ENCODE peak calls at places on chromosome 20, in eight cellular contexts. One of them, this sample, is unnamed.
A peak's percentile ranks its signal among the peaks of the same experiment; 100 is the strongest.

GRCh38 chr20:33431797-33432381 is 11.7 kb downstream of the SNTA1 start:
- DNase-seq in retinal pigment epithelial cell: no peak
- DNase-seq in tibial artery: no peak
- DNase-seq in heart left ventricle: peak; percentile 47
- DNase-seq in A549: no peak
- DNase-seq in heart right ventricle: peak; percentile 46
- DNase-seq in BJ: no peak
- DNase-seq in K562: no peak
- DNase-seq in this sample: no peak

GRCh38 chr20:52312131-52312729 is 120.7 kb upstream of the ZFP64 start:
- DNase-seq in retinal pigment epithelial cell: peak; percentile 19
- DNase-seq in tibial artery: no peak
- DNase-seq in heart left ventricle: peak; percentile 25
- DNase-seq in A549: peak; percentile 69
- DNase-seq in heart right ventricle: peak; percentile 40
- DNase-seq in BJ: no peak
- DNase-seq in K562: peak; percentile 61
- DNase-seq in this sample: peak; percentile 67

GRCh38 chr20:58890454-58891075 is 38.0 kb downstream of the GNAS start:
- DNase-seq in retinal pigment epithelial cell: no peak
- DNase-seq in tibial artery: peak; percentile 80
- DNase-seq in heart left ventricle: peak; percentile 90
- DNase-seq in A549: peak; percentile 61
- DNase-seq in heart right ventricle: peak; percentile 83
- DNase-seq in BJ: no peak
- DNase-seq in K562: peak; percentile 67
- DNase-seq in this sample: peak; percentile 83

GRCh38 chr20:23626040-23626620 is 11.6 kb downstream of the CST3 start:
- DNase-seq in retinal pigment epithelial cell: peak; percentile 62
- DNase-seq in tibial artery: peak; percentile 51
- DNase-seq in heart left ventricle: no peak
- DNase-seq in A549: peak; percentile 62
- DNase-seq in heart right ventricle: no peak
- DNase-seq in BJ: no peak
- DNase-seq in K562: peak; percentile 44
- DNase-seq in this sample: peak; percentile 14

GRCh38 chr20:17431621-17432364 is 99.4 kb downstream of the BFSP1 start:
- DNase-seq in retinal pigment epithelial cell: peak; percentile 2
- DNase-seq in tibial artery: no peak
- DNase-seq in heart left ventricle: peak; percentile 30
- DNase-seq in A549: peak; percentile 63
- DNase-seq in heart right ventricle: peak; percentile 36
- DNase-seq in BJ: no peak
- DNase-seq in K562: peak; percentile 61
- DNase-seq in this sample: peak; percentile 24

GRCh38 chr20:44886276-44886671 is 769 bp downstream of the YWHAB start:
- DNase-seq in retinal pigment epithelial cell: no peak
- DNase-seq in tibial artery: no peak
- DNase-seq in heart left ventricle: no peak
- DNase-seq in A549: no peak
- DNase-seq in heart right ventricle: no peak
- DNase-seq in BJ: no peak
- DNase-seq in K562: no peak
- DNase-seq in this sample: no peak

GRCh38 chr20:35497780-35498189 is 31.7 kb downstream of the C20orf173 start:
- DNase-seq in retinal pigment epithelial cell: no peak
- DNase-seq in tibial artery: peak; percentile 52
- DNase-seq in heart left ventricle: peak; percentile 79
- DNase-seq in A549: no peak
- DNase-seq in heart right ventricle: peak; percentile 64
- DNase-seq in BJ: no peak
- DNase-seq in K562: no peak
- DNase-seq in this sample: no peak

GRCh38 chr20:22672191-22672590 is 87.8 kb upstream of the FOXA2 start:
- DNase-seq in retinal pigment epithelial cell: no peak
- DNase-seq in tibial artery: no peak
- DNase-seq in heart left ventricle: no peak
- DNase-seq in A549: no peak
- DNase-seq in heart right ventricle: no peak
- DNase-seq in BJ: no peak
- DNase-seq in K562: no peak
- DNase-seq in this sample: no peak

GRCh38 chr20:888057-888456 is 28.1 kb downstream of the ANGPT4 start:
- DNase-seq in retinal pigment epithelial cell: no peak
- DNase-seq in tibial artery: peak; percentile 40
- DNase-seq in heart left ventricle: no peak
- DNase-seq in A549: no peak
- DNase-seq in heart right ventricle: no peak
- DNase-seq in BJ: no peak
- DNase-seq in K562: no peak
- DNase-seq in this sample: no peak

GRCh38 chr20:35883341-35883777 is 70.9 kb downstream of the SCAND1 start:
- DNase-seq in retinal pigment epithelial cell: no peak
- DNase-seq in tibial artery: no peak
- DNase-seq in heart left ventricle: no peak
- DNase-seq in A549: no peak
- DNase-seq in heart right ventricle: no peak
- DNase-seq in BJ: no peak
- DNase-seq in K562: no peak
- DNase-seq in this sample: no peak

GRCh38 chr20:36310215-36310981 is 4.3 kb downstream of the DLGAP4 start:
- DNase-seq in retinal pigment epithelial cell: no peak
- DNase-seq in tibial artery: no peak
- DNase-seq in heart left ventricle: no peak
- DNase-seq in A549: no peak
- DNase-seq in heart right ventricle: no peak
- DNase-seq in BJ: no peak
- DNase-seq in K562: no peak
- DNase-seq in this sample: no peak

GRCh38 chr20:5080384-5080877 is 39.3 kb downstream of the PCNA start:
- DNase-seq in retinal pigment epithelial cell: no peak
- DNase-seq in tibial artery: peak; percentile 83
- DNase-seq in heart left ventricle: peak; percentile 38
- DNase-seq in A549: peak; percentile 70
- DNase-seq in heart right ventricle: peak; percentile 28
- DNase-seq in BJ: peak; percentile 19
- DNase-seq in K562: peak; percentile 12
- DNase-seq in this sample: no peak

GRCh38 chr20:44651507-44652373 is at the start of gene ADA:
- DNase-seq in retinal pigment epithelial cell: no peak
- DNase-seq in tibial artery: peak; percentile 62
- DNase-seq in heart left ventricle: peak; percentile 81
- DNase-seq in A549: peak; percentile 62
- DNase-seq in heart right ventricle: peak; percentile 77
- DNase-seq in BJ: no peak
- DNase-seq in K562: peak; percentile 66
- DNase-seq in this sample: peak; percentile 83

GRCh38 chr20:57389695-57390603 is 1.2 kb upstream of the RBM38 start:
- DNase-seq in retinal pigment epithelial cell: no peak
- DNase-seq in tibial artery: peak; percentile 23
- DNase-seq in heart left ventricle: peak; percentile 40
- DNase-seq in A549: no peak
- DNase-seq in heart right ventricle: no peak
- DNase-seq in BJ: no peak
- DNase-seq in K562: peak; percentile 73
- DNase-seq in this sample: no peak

GRCh38 chr20:57387945-57388351 is 3.2 kb upstream of the RBM38 start:
- DNase-seq in retinal pigment epithelial cell: no peak
- DNase-seq in tibial artery: peak; percentile 16
- DNase-seq in heart left ventricle: no peak
- DNase-seq in A549: no peak
- DNase-seq in heart right ventricle: no peak
- DNase-seq in BJ: no peak
- DNase-seq in K562: no peak
- DNase-seq in this sample: no peak

GRCh38 chr20:57390604-57391438 is at the start of gene RBM38:
- DNase-seq in retinal pigment epithelial cell: no peak
- DNase-seq in tibial artery: peak; percentile 24
- DNase-seq in heart left ventricle: peak; percentile 80
- DNase-seq in A549: peak; percentile 67
- DNase-seq in heart right ventricle: peak; percentile 60
- DNase-seq in BJ: no peak
- DNase-seq in K562: peak; percentile 92
- DNase-seq in this sample: peak; percentile 86

GRCh38 chr20:57387463-57387862 is 3.7 kb upstream of the RBM38 start:
- DNase-seq in retinal pigment epithelial cell: no peak
- DNase-seq in tibial artery: peak; percentile 15
- DNase-seq in heart left ventricle: no peak
- DNase-seq in A549: no peak
- DNase-seq in heart right ventricle: no peak
- DNase-seq in BJ: no peak
- DNase-seq in K562: no peak
- DNase-seq in this sample: no peak

GRCh38 chr20:57388953-57389694 is 2.1 kb upstream of the RBM38 start:
- DNase-seq in retinal pigment epithelial cell: no peak
- DNase-seq in tibial artery: peak; percentile 80
- DNase-seq in heart left ventricle: peak; percentile 84
- DNase-seq in A549: no peak
- DNase-seq in heart right ventricle: peak; percentile 76
- DNase-seq in BJ: peak; percentile 3
- DNase-seq in K562: peak; percentile 89
- DNase-seq in this sample: peak; percentile 92
- TF ChIP-seq CTCF in retinal pigment epithelial cell: peak; percentile 24
- TF ChIP-seq CTCF in tibial artery: peak; percentile 35
- TF ChIP-seq CTCF in heart left ventricle: peak; percentile 33
- TF ChIP-seq CTCF in A549: peak; percentile 6
- TF ChIP-seq CTCF in heart right ventricle: no peak
- TF ChIP-seq CTCF in BJ: peak; percentile 41
- TF ChIP-seq CTCF in K562: peak; percentile 19
- TF ChIP-seq CTCF in this sample: peak; percentile 28

GRCh38 chr20:18712116-18712515 is 101.5 kb upstream of the SCP2D1 start:
- DNase-seq in retinal pigment epithelial cell: no peak
- DNase-seq in tibial artery: no peak
- DNase-seq in heart left ventricle: no peak
- DNase-seq in A549: no peak
- DNase-seq in heart right ventricle: no peak
- DNase-seq in BJ: no peak
- DNase-seq in K562: no peak
- DNase-seq in this sample: no peak

GRCh38 chr20:18717062-18717461 is 96.5 kb upstream of the SCP2D1 start:
- DNase-seq in retinal pigment epithelial cell: no peak
- DNase-seq in tibial artery: no peak
- DNase-seq in heart left ventricle: no peak
- DNase-seq in A549: no peak
- DNase-seq in heart right ventricle: no peak
- DNase-seq in BJ: no peak
- DNase-seq in K562: no peak
- DNase-seq in this sample: no peak

GRCh38 chr20:18715564-18715963 is 98.0 kb upstream of the SCP2D1 start:
- DNase-seq in retinal pigment epithelial cell: no peak
- DNase-seq in tibial artery: no peak
- DNase-seq in heart left ventricle: no peak
- DNase-seq in A549: no peak
- DNase-seq in heart right ventricle: no peak
- DNase-seq in BJ: no peak
- DNase-seq in K562: no peak
- DNase-seq in this sample: no peak

GRCh38 chr20:18718129-18718528 is 95.5 kb upstream of the SCP2D1 start:
- DNase-seq in retinal pigment epithelial cell: no peak
- DNase-seq in tibial artery: no peak
- DNase-seq in heart left ventricle: no peak
- DNase-seq in A549: peak; percentile 11
- DNase-seq in heart right ventricle: no peak
- DNase-seq in BJ: no peak
- DNase-seq in K562: no peak
- DNase-seq in this sample: no peak

DNA sequence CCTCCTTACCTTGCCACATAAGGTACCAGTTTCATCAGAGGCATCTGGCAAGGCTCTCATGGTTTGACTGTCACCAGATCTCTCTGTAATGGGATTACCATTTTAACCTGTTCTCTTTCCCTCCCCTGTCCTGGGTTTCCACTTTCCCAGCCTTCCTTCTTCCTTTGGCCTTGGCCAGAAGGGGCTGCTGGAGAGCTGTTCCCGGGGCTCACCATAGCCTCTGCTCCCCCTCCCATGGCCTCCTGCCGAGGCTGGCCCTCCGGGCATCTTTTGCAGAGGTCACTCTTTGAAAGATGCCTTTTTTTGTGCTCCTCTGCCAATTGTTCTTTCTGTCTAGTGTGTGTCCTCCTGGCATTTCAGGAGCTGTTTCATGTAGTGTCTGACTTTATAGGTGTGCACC is 100.7 kb upstream of the SCP2D1 start:
- DNase-seq in retinal pigment epithelial cell: no peak
- DNase-seq in tibial artery: no peak
- DNase-seq in heart left ventricle: no peak
- DNase-seq in A549: no peak
- DNase-seq in heart right ventricle: no peak
- DNase-seq in BJ: no peak
- DNase-seq in K562: no peak
- DNase-seq in this sample: no peak
- TF ChIP-seq CTCF in retinal pigment epithelial cell: no peak
- TF ChIP-seq CTCF in tibial artery: no peak
- TF ChIP-seq CTCF in heart left ventricle: no peak
- TF ChIP-seq CTCF in A549: no peak
- TF ChIP-seq CTCF in heart right ventricle: no peak
- TF ChIP-seq CTCF in BJ: no peak
- TF ChIP-seq CTCF in K562: peak; percentile 11
- TF ChIP-seq CTCF in this sample: no peak

GRCh38 chr20:1901704-1902103 is 6.5 kb downstream of the SIRPA start:
- DNase-seq in retinal pigment epithelial cell: no peak
- DNase-seq in tibial artery: no peak
- DNase-seq in heart left ventricle: no peak
- DNase-seq in A549: no peak
- DNase-seq in heart right ventricle: no peak
- DNase-seq in BJ: no peak
- DNase-seq in K562: no peak
- DNase-seq in this sample: no peak
- TF ChIP-seq CTCF in retinal pigment epithelial cell: no peak
- TF ChIP-seq CTCF in tibial artery: no peak
- TF ChIP-seq CTCF in heart left ventricle: no peak
- TF ChIP-seq CTCF in A549: no peak
- TF ChIP-seq CTCF in heart right ventricle: no peak
- TF ChIP-seq CTCF in BJ: no peak
- TF ChIP-seq CTCF in K562: no peak
- TF ChIP-seq CTCF in this sample: no peak

GRCh38 chr20:3158968-3159431 is 665 bp downstream of the FASTKD5 start:
- DNase-seq in retinal pigment epithelial cell: no peak
- DNase-seq in tibial artery: no peak
- DNase-seq in heart left ventricle: no peak
- DNase-seq in A549: peak; percentile 28
- DNase-seq in heart right ventricle: no peak
- DNase-seq in BJ: no peak
- DNase-seq in K562: peak; percentile 68
- DNase-seq in this sample: no peak

GRCh38 chr20:3160418-3160817 is 753 bp upstream of the FASTKD5 start:
- DNase-seq in retinal pigment epithelial cell: no peak
- DNase-seq in tibial artery: no peak
- DNase-seq in heart left ventricle: no peak
- DNase-seq in A549: no peak
- DNase-seq in heart right ventricle: no peak
- DNase-seq in BJ: no peak
- DNase-seq in K562: no peak
- DNase-seq in this sample: no peak

GRCh38 chr20:3161316-3162079 is 1.8 kb upstream of the FASTKD5 start:
- DNase-seq in retinal pigment epithelial cell: no peak
- DNase-seq in tibial artery: no peak
- DNase-seq in heart left ventricle: no peak
- DNase-seq in A549: no peak
- DNase-seq in heart right ventricle: no peak
- DNase-seq in BJ: no peak
- DNase-seq in K562: no peak
- DNase-seq in this sample: no peak

GRCh38 chr20:3156811-3157619 is 2.6 kb downstream of the FASTKD5 start:
- DNase-seq in retinal pigment epithelial cell: no peak
- DNase-seq in tibial artery: no peak
- DNase-seq in heart left ventricle: no peak
- DNase-seq in A549: no peak
- DNase-seq in heart right ventricle: no peak
- DNase-seq in BJ: no peak
- DNase-seq in K562: no peak
- DNase-seq in this sample: no peak

GRCh38 chr20:3157817-3158216 is 1.8 kb downstream of the FASTKD5 start:
- DNase-seq in retinal pigment epithelial cell: no peak
- DNase-seq in tibial artery: no peak
- DNase-seq in heart left ventricle: no peak
- DNase-seq in A549: no peak
- DNase-seq in heart right ventricle: no peak
- DNase-seq in BJ: no peak
- DNase-seq in K562: no peak
- DNase-seq in this sample: no peak
- TF ChIP-seq CTCF in retinal pigment epithelial cell: no peak
- TF ChIP-seq CTCF in tibial artery: no peak
- TF ChIP-seq CTCF in heart left ventricle: no peak
- TF ChIP-seq CTCF in A549: no peak
- TF ChIP-seq CTCF in heart right ventricle: no peak
- TF ChIP-seq CTCF in BJ: no peak
- TF ChIP-seq CTCF in K562: no peak
- TF ChIP-seq CTCF in this sample: no peak

This sample was measured in Calu3.